ENCODE peak calls at places on chromosomes 12 and 14, in six cellular contexts. Z is left lung, Q is PC-3, G is lower lobe of right lung, N is astrocyte, V is breast epithelium. S is an unnamed sample.

GRCh38 chr12:65327207-65328076 is 49.0 kb downstream of the MSRB3 start:
- DNase-seq in Z (no peak), Q (no peak), G (no peak), N (peak), V (no peak), S (no peak)

GRCh38 chr14:74611672-74612345 is at the start of gene LTBP2:
- DNase-seq in Z (no peak), Q (peak), G (no peak), N (no peak), V (no peak), S (no peak)

GRCh38 chr12:89962648-89963047 is 254.0 kb upstream of the ATP2B1 start:
- DNase-seq in Z (no peak), Q (peak), G (no peak), N (no peak), V (no peak), S (no peak)

GRCh38 chr14:103205541-103205906 is 82.3 kb downstream of the TNFAIP2 start:
- DNase-seq in Z (no peak), Q (no peak), G (no peak), N (no peak), V (no peak), S (no peak)

GRCh38 chr12:7399089-7399488 is 44.9 kb downstream of the CD163L1 start:
- DNase-seq in Z (no peak), Q (no peak), G (no peak), N (no peak), V (no peak), S (no peak)

GRCh38 chr14:47929334-47929733 is 253.9 kb upstream of the MDGA2 start:
- DNase-seq in Z (no peak), Q (no peak), G (no peak), N (no peak), V (no peak), S (no peak)

GRCh38 chr12:102478416-102479098 is 1.8 kb downstream of the IGF1 start:
- DNase-seq in Z (no peak), Q (no peak), G (no peak), N (peak), V (no peak), S (no peak)

GRCh38 chr12:14840616-14841015 is 2.7 kb downstream of the ART4 start:
- DNase-seq in Z (no peak), Q (peak), G (no peak), N (no peak), V (no peak), S (no peak)

GRCh38 chr12:108713471-108713870 is 17.8 kb downstream of the CORO1C start:
- DNase-seq in Z (no peak), Q (no peak), G (no peak), N (no peak), V (no peak), S (no peak)

GRCh38 chr12:91276529-91276928 is 93.9 kb upstream of the DCN start:
- DNase-seq in Z (no peak), Q (no peak), G (no peak), N (no peak), V (no peak), S (no peak)

GRCh38 chr14:37181441-37181840 is 9.0 kb upstream of the SLC25A21 start:
- DNase-seq in Z (no peak), Q (no peak), G (no peak), N (no peak), V (no peak), S (no peak)

GRCh38 chr12:112482734-112483133 is 64.0 kb downstream of the PTPN11 start:
- DNase-seq in Z (no peak), Q (no peak), G (no peak), N (no peak), V (no peak), S (no peak)

GRCh38 chr14:92507174-92507768 is 6.3 kb upstream of the RIN3 start:
- DNase-seq in Z (peak), Q (peak), G (peak), N (no peak), V (no peak), S (no peak)

GRCh38 chr12:13234045-13234641 is 37.6 kb downstream of the EMP1 start:
- DNase-seq in Z (no peak), Q (peak), G (no peak), N (no peak), V (no peak), S (no peak)
- TF ChIP-seq CTCF in Z (peak), Q (peak), G (peak), N (peak), V (peak), S (peak)

GRCh38 chr12:38775457-38775856 is 129.9 kb downstream of the CPNE8 start:
- DNase-seq in Z (no peak), Q (no peak), G (no peak), N (no peak), V (no peak), S (no peak)
- H3K27ac ChIP-seq in Z (no peak), Q (no peak), G (no peak), N (no peak), V (no peak), S (no peak)

DNA sequence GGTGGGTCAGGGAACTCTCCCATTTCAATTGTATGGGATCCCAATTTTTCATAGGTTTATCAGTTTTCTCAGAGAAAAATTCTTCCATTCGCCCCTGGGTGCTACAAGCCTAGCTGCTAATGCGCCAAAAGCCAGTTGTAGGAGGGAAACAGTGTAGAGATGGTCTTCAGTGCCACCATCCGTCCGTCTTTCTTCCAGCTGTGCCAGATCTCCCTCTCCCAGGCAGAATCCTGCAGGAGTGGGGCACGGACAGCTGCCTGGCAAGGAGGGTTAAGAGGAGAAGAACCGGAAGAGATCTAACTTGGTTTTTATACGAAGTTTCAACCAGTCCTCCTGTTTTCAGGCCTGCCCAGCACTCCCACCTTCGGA is 38.9 kb upstream of the FUT8 start:
- DNase-seq in Z (no peak), Q (peak), G (no peak), N (no peak), V (no peak), S (no peak)
- TF ChIP-seq CTCF in Z (no peak), Q (peak), G (no peak), N (no peak), V (no peak), S (no peak)

GRCh38 chr12:48812389-48812788 is 5.9 kb upstream of the CACNB3 start:
- DNase-seq in Z (no peak), Q (no peak), G (no peak), N (no peak), V (no peak), S (no peak)

GRCh38 chr12:48814313-48815280 is 3.7 kb upstream of the CACNB3 start:
- DNase-seq in Z (peak), Q (peak), G (peak), N (peak), V (peak), S (peak)

GRCh38 chr12:48810817-48811453 is 7.4 kb upstream of the CACNB3 start:
- DNase-seq in Z (no peak), Q (peak), G (no peak), N (peak), V (no peak), S (no peak)

GRCh38 chr12:48813464-48814312 is 4.6 kb upstream of the CACNB3 start:
- DNase-seq in Z (no peak), Q (no peak), G (no peak), N (peak), V (no peak), S (no peak)

DNA sequence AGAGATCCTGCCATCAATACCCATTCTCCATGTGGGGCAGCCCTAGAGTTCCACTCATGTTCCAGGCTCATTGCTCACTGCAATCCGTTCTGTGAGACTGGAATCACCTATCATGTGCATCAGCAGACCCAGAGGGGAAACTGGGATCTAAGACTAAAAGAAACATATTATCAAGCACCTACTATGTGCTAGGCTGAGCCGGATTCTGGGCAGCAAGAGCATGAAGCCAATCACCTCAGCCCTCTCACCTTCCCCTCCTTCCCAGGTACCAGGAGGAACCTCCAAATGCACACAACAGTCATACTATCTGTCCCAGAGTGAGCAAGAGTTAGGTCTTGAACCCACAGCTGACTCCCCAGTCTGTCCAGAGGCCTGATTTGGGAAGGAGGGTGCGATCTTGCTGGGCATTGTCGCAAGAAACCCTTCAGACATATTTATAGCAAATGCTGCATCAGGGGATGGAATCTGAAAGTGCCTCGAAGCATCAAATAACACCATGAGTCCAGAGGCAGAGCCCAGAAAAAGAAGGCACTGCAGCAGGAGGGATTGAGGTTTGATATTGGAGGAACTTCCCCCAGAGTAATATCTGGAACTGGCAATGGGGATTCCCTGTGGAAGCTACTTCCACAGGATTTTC is 6.7 kb upstream of the CACNB3 start:
- DNase-seq in Z (no peak), Q (no peak), G (no peak), N (no peak), V (no peak), S (no peak)
- H3K27ac ChIP-seq in Z (no peak), Q (no peak), G (no peak), N (peak), V (peak), S (peak)

DNA sequence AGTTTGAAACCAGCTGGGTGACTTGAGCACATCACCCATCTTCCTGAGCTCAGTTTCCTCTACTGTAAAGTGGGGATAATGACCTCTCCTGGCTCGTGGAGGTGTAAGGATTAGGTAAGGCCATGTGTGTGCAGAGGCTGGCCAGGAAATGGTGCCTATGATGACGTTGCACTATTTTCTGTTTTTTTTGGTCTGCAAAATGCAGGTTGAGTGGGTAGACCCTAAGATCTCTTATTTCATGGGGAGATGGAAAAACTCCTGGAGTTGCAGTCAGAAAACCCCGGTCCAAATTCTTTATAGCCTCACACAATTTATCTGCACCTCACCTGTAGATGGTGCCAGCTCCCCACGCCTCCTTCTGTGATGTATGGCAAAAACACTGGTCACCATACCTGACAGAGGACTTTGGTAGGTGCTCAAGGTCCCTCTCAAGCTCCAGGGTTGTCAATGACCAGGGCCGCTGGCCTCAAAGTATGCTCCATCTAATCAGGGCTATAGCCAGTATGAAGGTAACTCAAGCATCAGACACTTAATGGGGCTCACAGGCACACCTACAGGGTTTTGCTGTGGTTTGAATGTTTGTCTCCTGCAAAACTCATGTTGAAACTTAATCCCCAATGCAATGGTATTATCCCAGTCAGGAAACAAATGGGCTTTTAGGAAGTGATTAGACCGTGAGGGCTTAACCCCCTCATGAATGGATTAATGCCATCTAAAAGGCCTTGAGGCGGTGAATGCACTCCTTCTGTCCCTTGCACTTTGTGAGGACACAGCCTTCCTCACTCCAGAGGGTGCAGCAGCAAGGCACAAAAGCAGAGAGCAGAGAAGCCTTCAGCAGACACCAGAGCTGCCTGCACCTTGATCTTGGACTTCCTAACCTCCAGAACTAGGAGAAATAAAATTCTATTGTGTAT is 17.6 kb downstream of the C14orf132 start:
- DNase-seq in Z (no peak), Q (peak), G (no peak), N (no peak), V (no peak), S (no peak)
- TF ChIP-seq CTCF in Z (no peak), Q (peak), G (no peak), N (no peak), V (no peak), S (no peak)